ENCODE peak calls at places on chromosomes 11 and 22, in five cellular contexts. U, L, F, R and J are unnamed samples.

GRCh38 chr11:87081358-87081757 is 43.6 kb downstream of the TMEM135 start:
- DNase-seq in L (no peak), R (no peak), F (no peak), U (no peak), J (no peak)

GRCh38 chr11:128407962-128408361 is 179.4 kb downstream of the ETS1 start:
- DNase-seq in R (no peak), F (no peak), U (no peak), L (no peak), J (no peak)

GRCh38 chr22:48089601-48090331 is 1327.3 kb downstream of the TBC1D22A start:
- DNase-seq in F (no peak), R (no peak), U (no peak), L (no peak), J (no peak)

GRCh38 chr11:18707811-18708340 is 9.3 kb downstream of the TMEM86A start:
- DNase-seq in L (no peak), F (no peak), R (no peak), U (no peak), J (no peak)

GRCh38 chr11:122784325-122785155 is 53.8 kb upstream of the CRTAM start:
- DNase-seq in R (no peak), U (no peak), L (no peak), F (no peak), J (no peak)

GRCh38 chr11:10473371-10473770 is 18.3 kb downstream of the AMPD3 start:
- DNase-seq in U (no peak), R (no peak), L (no peak), F (no peak), J (no peak)

GRCh38 chr11:61893981-61894380 is 2.6 kb upstream of the FADS3 start:
- DNase-seq in U (no peak), L (no peak), F (no peak), R (no peak), J (no peak)

GRCh38 chr11:70716986-70717775 is 318.9 kb downstream of the CTTN start:
- DNase-seq in F (no peak), L (no peak), R (no peak), U (no peak), J (no peak)

GRCh38 chr22:47294222-47294532 is 531.7 kb downstream of the TBC1D22A start:
- DNase-seq in U (no peak), F (no peak), L (no peak), R (no peak), J (no peak)

GRCh38 chr11:85658180-85658579 is 6.7 kb downstream of the CREBZF start:
- DNase-seq in R (no peak), L (no peak), F (no peak), U (no peak), J (no peak)

GRCh38 chr11:73795925-73796632 is 8.4 kb downstream of the MRPL48 start:
- DNase-seq in L (peak), U (peak), F (no peak), R (no peak), J (no peak)

GRCh38 chr11:48095779-48096470 is 115.6 kb downstream of the PTPRJ start:
- DNase-seq in F (no peak), U (no peak), R (no peak), L (no peak), J (no peak)

GRCh38 chr22:49123621-49124192 is 704.0 kb downstream of the BRD1 start:
- DNase-seq in R (no peak), F (no peak), U (no peak), L (no peak), J (no peak)

GRCh38 chr22:50489363-50490243 is 2.9 kb downstream of the MIOX start:
- DNase-seq in F (no peak), L (no peak), R (no peak), U (no peak), J (no peak)

GRCh38 chr11:35337136-35337918 is 82.0 kb downstream of the SLC1A2 start:
- DNase-seq in F (no peak), L (no peak), U (no peak), R (no peak), J (no peak)

GRCh38 chr22:36381513-36382079 is 6.2 kb downstream of the MYH9 start:
- DNase-seq in F (no peak), U (no peak), L (no peak), R (no peak), J (no peak)

GRCh38 chr11:69353696-69354544 is 60.0 kb downstream of the MYEOV start:
- DNase-seq in F (no peak), U (peak), R (no peak), L (no peak), J (no peak)

GRCh38 chr11:119752324-119752723 is 23.3 kb upstream of the NECTIN1 start:
- DNase-seq in U (no peak), R (no peak), F (no peak), L (no peak), J (no peak)

GRCh38 chr22:48746789-48747425 is 1080.8 kb downstream of the BRD1 start:
- DNase-seq in L (no peak), R (no peak), F (peak), U (no peak), J (no peak)

GRCh38 chr22:37176464-37177061 is 11.5 kb downstream of the C1QTNF6 start:
- DNase-seq in F (no peak), R (no peak), U (peak), L (no peak), J (no peak)

GRCh38 chr11:27291302-27291889 is 71.6 kb downstream of the CCDC34 start:
- DNase-seq in L (no peak), F (no peak), R (no peak), U (no peak), J (no peak)

GRCh38 chr22:49705216-49705600 is 122.5 kb downstream of the BRD1 start:
- DNase-seq in U (no peak), F (no peak), L (no peak), R (no peak), J (no peak)

GRCh38 chr11:69060005-69060404 is 11.3 kb downstream of the TPCN2 start:
- DNase-seq in F (no peak), U (no peak), L (no peak), R (no peak), J (no peak)

GRCh38 chr22:19719055-19719482 is 4.3 kb upstream of the GP1BB start:
- DNase-seq in L (no peak), R (no peak), F (no peak), U (no peak), J (no peak)

GRCh38 chr22:19052941-19053551 is 69.2 kb downstream of the DGCR2 start:
- DNase-seq in L (no peak), R (no peak), F (no peak), U (no peak), J (no peak)

GRCh38 chr11:69352181-69352580 is 58.2 kb downstream of the MYEOV start:
- DNase-seq in R (no peak), L (no peak), F (no peak), U (no peak), J (no peak)

GRCh38 chr11:100220801-100221200 is 466.3 kb upstream of the ARHGAP42 start:
- DNase-seq in U (no peak), F (no peak), L (no peak), R (no peak), J (no peak)

GRCh38 chr11:19345848-19346681 is 105.3 kb upstream of the E2F8 start:
- DNase-seq in L (peak), F (peak), R (no peak), U (peak), J (peak)

GRCh38 chr11:2196970-2197770 is 25.6 kb upstream of the TH start:
- DNase-seq in L (no peak), U (peak), F (peak), R (peak), J (peak)

GRCh38 chr11:4093519-4094347 is 866 bp upstream of the RRM1 start:
- DNase-seq in F (no peak), U (no peak), L (no peak), R (no peak), J (no peak)

GRCh38 chr11:102476069-102476468 is 23.5 kb upstream of the TMEM123 start:
- DNase-seq in F (no peak), R (no peak), L (no peak), U (no peak), J (no peak)

GRCh38 chr22:30017375-30017774 is 62.9 kb upstream of the HORMAD2 start:
- DNase-seq in R (no peak), F (no peak), L (no peak), U (no peak), J (no peak)

GRCh38 chr11:122628691-122629555 is 26.6 kb upstream of the UBASH3B start:
- DNase-seq in U (peak), R (peak), F (peak), L (peak), J (peak)

GRCh38 chr22:27185903-27186302 is 528.5 kb downstream of the MIAT start:
- DNase-seq in R (no peak), F (no peak), U (peak), L (no peak), J (no peak)

GRCh38 chr11:114132944-114133394 is 73.5 kb downstream of the ZBTB16 start:
- DNase-seq in F (no peak), L (no peak), U (no peak), R (no peak), J (no peak)

GRCh38 chr11:107857550-107858216 is 904 bp downstream of the SLC35F2 start:
- DNase-seq in L (no peak), U (no peak), R (no peak), F (peak), J (no peak)

GRCh38 chr11:114132427-114132826 is 72.9 kb downstream of the ZBTB16 start:
- DNase-seq in F (no peak), L (no peak), U (no peak), R (no peak), J (no peak)

GRCh38 chr22:29143848-29144785 is 61.6 kb upstream of the EMID1 start:
- DNase-seq in L (no peak), R (no peak), F (no peak), U (no peak), J (no peak)

GRCh38 chr11:74844865-74845264 is 96.2 kb downstream of the RNF169 start:
- DNase-seq in R (no peak), F (no peak), L (no peak), U (no peak), J (no peak)